ENCODE peak calls at places on chromosome 12, in six cellular contexts. V is fibroblast of the conjunctiva; R is NB4; D is HCT116; E is nucleus accumbens; G is CD4-positive, alpha-beta T cell. L is an unnamed sample.

GRCh38 chr12:15184484-15184883 is 36.7 kb downstream of the RERG start:
- DNase-seq in V (no peak), R (no peak), D (no peak), E (no peak), G (no peak), L (no peak)

GRCh38 chr12:65875635-65876034 is 51.4 kb downstream of the HMGA2 start:
- DNase-seq in V (no peak), R (no peak), D (no peak), E (no peak), G (no peak), L (no peak)

GRCh38 chr12:108789546-108789945 is 58.2 kb upstream of the CORO1C start:
- DNase-seq in V (no peak), R (no peak), D (no peak), E (no peak), G (no peak), L (no peak)

GRCh38 chr12:20268121-20268732 is 100.1 kb upstream of the PDE3A start:
- DNase-seq in V (no peak), R (peak; percentile 37), D (no peak), E (no peak), G (no peak), L (no peak)

GRCh38 chr12:47164730-47165439 is 85.1 kb upstream of the AMIGO2 start:
- DNase-seq in V (no peak), R (no peak), D (no peak), E (no peak), G (no peak), L (no peak)

GRCh38 chr12:46562625-46563228 is 190.2 kb upstream of the SLC38A2 start:
- DNase-seq in V (peak; percentile 89), R (peak; percentile 59), D (no peak), E (no peak), G (no peak), L (no peak)

GRCh38 chr12:68297929-68298328 is 34.2 kb downstream of the MDM1 start:
- DNase-seq in V (no peak), R (no peak), D (no peak), E (no peak), G (no peak), L (no peak)

GRCh38 chr12:2944401-2945047 is 14.7 kb upstream of the TEAD4 start:
- DNase-seq in V (no peak), R (peak; percentile 45), D (peak; percentile 34), E (no peak), G (peak; percentile 41), L (peak; percentile 37)

GRCh38 chr12:115574831-115575230 is 702.7 kb downstream of the MED13L start:
- DNase-seq in V (no peak), R (no peak), D (no peak), E (no peak), G (no peak), L (no peak)

GRCh38 chr12:98820005-98820404 is 174.9 kb downstream of the APAF1 start:
- DNase-seq in V (no peak), R (no peak), D (no peak), E (no peak), G (no peak), L (no peak)

GRCh38 chr12:50353869-50354593 is 42.4 kb downstream of the FAM186A start:
- DNase-seq in V (peak; percentile 3), R (no peak), D (no peak), E (no peak), G (no peak), L (no peak)

GRCh38 chr12:82687020-82687951 is 580 bp downstream of the TMTC2 start:
- DNase-seq in V (no peak), R (peak; percentile 72), D (peak; percentile 35), E (no peak), G (peak; percentile 48), L (peak; percentile 41)

GRCh38 chr12:10113085-10113484 is 14.3 kb upstream of the CLEC1A start:
- DNase-seq in V (no peak), R (no peak), D (no peak), E (no peak), G (no peak), L (no peak)

GRCh38 chr12:96427269-96427729 is 27.1 kb upstream of the CDK17 start:
- DNase-seq in V (peak; percentile 100), R (no peak), D (peak; percentile 54), E (no peak), G (no peak), L (no peak)

GRCh38 chr12:117502233-117502632 is 140.8 kb upstream of the NOS1 start:
- DNase-seq in V (no peak), R (no peak), D (no peak), E (no peak), G (no peak), L (no peak)

GRCh38 chr12:103928736-103929050 is 1.5 kb upstream of the HSP90B1 start:
- DNase-seq in V (no peak), R (peak; percentile 82), D (no peak), E (no peak), G (peak; percentile 52), L (peak; percentile 65)

GRCh38 chr12:123614531-123614930 is 12.6 kb downstream of the DDX55 start:
- DNase-seq in V (peak; percentile 14), R (no peak), D (no peak), E (no peak), G (no peak), L (no peak)

GRCh38 chr12:130460611-130461478 is 123.2 kb downstream of the PIWIL1 start:
- DNase-seq in V (no peak), R (no peak), D (no peak), E (no peak), G (no peak), L (no peak)

GRCh38 chr12:104643921-104644669 is 187.3 kb downstream of the CHST11 start:
- DNase-seq in V (no peak), R (no peak), D (no peak), E (no peak), G (no peak), L (peak; percentile 11)

GRCh38 chr12:89353823-89354629 is 1.7 kb upstream of the DUSP6 start:
- DNase-seq in V (no peak), R (peak; percentile 98), D (peak; percentile 73), E (no peak), G (peak; percentile 47), L (peak; percentile 58)

GRCh38 chr12:91138337-91138905 is 27.1 kb upstream of the LUM start:
- DNase-seq in V (no peak), R (no peak), D (no peak), E (no peak), G (no peak), L (no peak)

GRCh38 chr12:47824198-47824597 is 4.5 kb upstream of the HDAC7 start:
- DNase-seq in V (no peak), R (no peak), D (no peak), E (no peak), G (peak; percentile 37), L (no peak)

GRCh38 chr12:8661016-8661415 is 1.6 kb downstream of the MFAP5 start:
- DNase-seq in V (no peak), R (no peak), D (no peak), E (no peak), G (no peak), L (no peak)

GRCh38 chr12:112381421-112381897 is 772 bp downstream of the HECTD4 start:
- DNase-seq in V (no peak), R (peak; percentile 79), D (no peak), E (no peak), G (peak; percentile 11), L (no peak)

GRCh38 chr12:27627123-27627835 is 69.0 kb upstream of the REP15 start:
- DNase-seq in V (peak; percentile 56), R (peak; percentile 66), D (no peak), E (no peak), G (no peak), L (no peak)